ENCODE peak calls at places on chromosomes 5 and 9, in nine cellular contexts. Q, L, P, R, H, S, K, E and C are unnamed samples.

GRCh38 chr9:99249619-99250018 is 27.5 kb downstream of the SEC61B start:
- DNase-seq in Q (no peak), S (no peak), R (no peak), L (no peak), P (no peak), H (no peak), K (no peak), E (no peak), C (no peak)

GRCh38 chr9:76927540-76928240 is 21.8 kb upstream of the PRUNE2 start:
- DNase-seq in R (no peak), S (no peak), Q (peak; percentile 20), L (no peak), H (no peak), P (no peak), K (no peak), E (no peak), C (no peak)

GRCh38 chr9:94135222-94135621 is 51.0 kb downstream of the PTPDC1 start:
- DNase-seq in P (peak; percentile 41), K (no peak), L (peak; percentile 51), S (no peak), Q (peak; percentile 97), E (no peak), R (no peak), H (no peak), C (no peak)

GRCh38 chr5:154513669-154514084 is 35.6 kb upstream of the HAND1 start:
- DNase-seq in H (no peak), K (no peak), P (no peak), Q (peak; percentile 4), E (no peak), S (no peak), R (no peak), L (no peak), C (no peak)

GRCh38 chr5:171162165-171162564 is 146.9 kb upstream of the TLX3 start:
- DNase-seq in P (no peak), Q (no peak), H (no peak), K (no peak), L (no peak), S (no peak), E (no peak), R (no peak), C (no peak)

GRCh38 chr9:81377310-81377709 is 312.0 kb downstream of the TLE1 start:
- DNase-seq in S (no peak), Q (no peak), K (no peak), H (no peak), E (no peak), L (no peak), R (no peak), P (no peak), C (no peak)

GRCh38 chr5:152052470-152052869 is 127.8 kb upstream of the GLRA1 start:
- DNase-seq in P (no peak), H (no peak), E (no peak), L (no peak), R (no peak), K (no peak), S (no peak), Q (no peak), C (no peak)

GRCh38 chr5:142551242-142552067 is 134.4 kb downstream of the FGF1 start:
- DNase-seq in K (peak; percentile 40), H (no peak), E (no peak), S (no peak), Q (peak; percentile 44), L (no peak), P (peak; percentile 33), R (peak; percentile 47), C (no peak)

GRCh38 chr5:74028406-74028805 is 402.4 kb downstream of the ARHGEF28 start:
- DNase-seq in L (peak; percentile 99), Q (no peak), E (no peak), S (peak; percentile 92), H (no peak), R (no peak), K (no peak), P (no peak), C (no peak)

GRCh38 chr5:149387982-149388381 is 8.9 kb upstream of the IL17B start:
- DNase-seq in S (no peak), H (no peak), L (no peak), P (no peak), K (peak; percentile 61), R (no peak), Q (peak; percentile 91), E (no peak), C (no peak)

GRCh38 chr9:82152181-82152580 is 163.6 kb downstream of the SPATA31D1 start:
- DNase-seq in L (peak; percentile 84), R (no peak), P (no peak), E (no peak), S (no peak), H (no peak), K (no peak), Q (no peak), C (no peak)

GRCh38 chr5:79168031-79168430 is 56.4 kb downstream of the BHMT start:
- DNase-seq in K (no peak), Q (no peak), P (no peak), R (no peak), S (no peak), E (no peak), L (no peak), H (no peak), C (no peak)

GRCh38 chr5:180170111-180170809 is 38.8 kb downstream of the RASGEF1C start:
- DNase-seq in Q (no peak), S (no peak), R (no peak), P (no peak), E (no peak), L (no peak), H (no peak), K (no peak), C (no peak)

GRCh38 chr5:72815580-72816296 is 723 bp upstream of the TNPO1 start:
- DNase-seq in H (no peak), E (no peak), Q (peak; percentile 19), R (no peak), K (no peak), S (no peak), P (no peak), L (peak; percentile 45), C (no peak)

GRCh38 chr5:178940569-178941360 is at the start of gene ZNF454:
- DNase-seq in E (peak; percentile 90), P (no peak), Q (peak; percentile 97), K (peak; percentile 95), R (peak; percentile 86), S (no peak), H (peak; percentile 89), L (peak; percentile 78), C (no peak)
- H3K4me3 ChIP-seq in E (peak within 1 kb of the TSS; percentile 9), P (no peak within 1 kb of the TSS), Q (peak within 1 kb of the TSS; percentile 58), K (peak within 1 kb of the TSS; percentile 84), R (peak within 1 kb of the TSS; percentile 94), S (peak within 1 kb of the TSS; percentile 31), H (peak within 1 kb of the TSS; percentile 66), L (peak within 1 kb of the TSS; percentile 49), C (no peak within 1 kb of the TSS)

DNA sequence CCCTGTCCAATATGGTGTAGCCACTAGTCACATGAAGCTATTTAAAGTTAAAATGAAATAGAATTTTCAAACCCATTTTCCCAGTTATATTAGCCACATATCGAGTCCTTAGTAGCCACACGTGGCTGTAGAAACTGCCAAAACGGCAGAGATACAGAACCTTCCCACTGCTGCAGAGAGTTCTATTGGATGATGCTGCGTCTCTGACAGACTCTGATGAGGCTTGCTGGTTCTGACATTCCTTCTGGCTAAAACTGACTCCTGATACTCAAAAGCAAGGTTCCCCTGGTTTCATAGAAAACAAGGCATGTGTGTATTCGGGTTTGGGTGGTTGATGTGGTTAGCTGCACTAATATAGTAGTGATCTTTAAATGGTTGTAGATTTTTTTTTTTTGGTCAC is 91.5 kb downstream of the TLE4 start:
- DNase-seq in E (no peak), R (peak; percentile 33), Q (no peak), L (no peak), H (no peak), P (no peak), K (no peak), S (no peak), C (no peak)
- H3K4me3 ChIP-seq in E (no peak overlapping the region), R (no peak overlapping the region), Q (no peak overlapping the region), L (no peak overlapping the region), H (no peak overlapping the region), P (no peak overlapping the region), K (no peak overlapping the region), S (no peak overlapping the region), C (no peak overlapping the region)

GRCh38 chr9:137140151-137141012 is 1.4 kb downstream of the GRIN1 start:
- DNase-seq in R (no peak), P (no peak), Q (no peak), S (no peak), E (no peak), K (no peak), L (no peak), H (no peak), C (no peak)

GRCh38 chr9:137143459-137143858 is 4.5 kb downstream of the GRIN1 start:
- DNase-seq in R (no peak), H (no peak), K (no peak), P (no peak), L (no peak), Q (no peak), S (no peak), E (no peak), C (no peak)

GRCh38 chr9:137141976-137142936 is 3.3 kb downstream of the GRIN1 start:
- DNase-seq in R (no peak), S (no peak), Q (no peak), L (no peak), P (no peak), K (no peak), H (no peak), E (no peak), C (no peak)

GRCh38 chr9:137139468-137140150 is 655 bp downstream of the GRIN1 start:
- DNase-seq in R (no peak), Q (no peak), L (no peak), P (no peak), K (no peak), H (no peak), E (no peak), S (no peak), C (no peak)

GRCh38 chr9:137141050-137141810 is 2.3 kb downstream of the GRIN1 start:
- DNase-seq in E (no peak), H (no peak), S (no peak), P (no peak), K (no peak), L (no peak), R (no peak), Q (no peak), C (no peak)
- H3K4me3 ChIP-seq in E (no peak overlapping the region), H (no peak overlapping the region), S (no peak overlapping the region), P (no peak overlapping the region), K (no peak overlapping the region), L (no peak overlapping the region), R (no peak overlapping the region), Q (no peak overlapping the region), C (no peak overlapping the region)

GRCh38 chr9:34636791-34637355 is 714 bp downstream of the SIGMAR1 start:
- DNase-seq in L (no peak), R (no peak), E (no peak), H (no peak), P (no peak), Q (no peak), S (no peak), K (no peak), C (no peak)

GRCh38 chr9:34633851-34634550 is 3.6 kb downstream of the SIGMAR1 start:
- DNase-seq in S (no peak), Q (peak; percentile 75), L (peak; percentile 59), P (peak; percentile 82), H (no peak), K (no peak), R (peak; percentile 73), E (peak; percentile 79), C (peak; percentile 53)

GRCh38 chr9:34634551-34634945 is 3.0 kb downstream of the SIGMAR1 start:
- DNase-seq in Q (no peak), K (no peak), E (no peak), R (no peak), S (no peak), L (no peak), P (no peak), H (no peak), C (no peak)

GRCh38 chr9:34637356-34638137 is at the start of gene SIGMAR1:
- DNase-seq in K (peak; percentile 94), R (peak; percentile 94), L (peak; percentile 69), P (peak; percentile 95), S (no peak), E (peak; percentile 97), H (peak; percentile 96), Q (peak; percentile 95), C (peak; percentile 72)

GRCh38 chr9:34635556-34635955 is 2.0 kb downstream of the SIGMAR1 start:
- DNase-seq in L (no peak), E (no peak), Q (no peak), R (no peak), P (no peak), S (no peak), H (no peak), K (no peak), C (no peak)
- H3K4me3 ChIP-seq in L (no peak overlapping the region), E (no peak overlapping the region), Q (no peak overlapping the region), R (no peak overlapping the region), P (no peak overlapping the region), S (peak overlapping the region; percentile 24), H (no peak overlapping the region), K (no peak overlapping the region), C (no peak overlapping the region)